ENCODE peak calls at places on chromosomes 5 and 9, in four cellular contexts. Q is stimulated activated CD8-positive, alpha-beta memory T cell treated with anti-CD3 and anti-CD28 coated beads, Interleukin-12 subunit alpha, Interleukin-12 subunit beta, amount 100 ng/mL, for 1 hour; N is EL; D is PC-3. I is an unnamed sample.

GRCh38 chr5:145101246-145101645 is 733.9 kb downstream of the PRELID2 start:
- DNase-seq in D (peak; percentile 2), N (peak; percentile 17), Q (no peak), I (peak; percentile 22)

GRCh38 chr5:66864240-66864884 is 268.2 kb downstream of the MAST4 start:
- DNase-seq in N (peak; percentile 19), Q (peak; percentile 5), D (peak; percentile 1), I (no peak)

GRCh38 chr9:114911167-114911821 is 19.1 kb downstream of the TNFSF8 start:
- DNase-seq in N (peak; percentile 62), D (peak; percentile 74), Q (no peak), I (peak; percentile 75)

GRCh38 chr5:162268694-162269481 is 201.3 kb downstream of the GABRG2 start:
- DNase-seq in N (no peak), D (no peak), Q (no peak), I (no peak)

GRCh38 chr5:113345261-113345940 is 89.4 kb downstream of the TSSK1B start:
- DNase-seq in D (peak; percentile 66), N (peak; percentile 18), Q (no peak), I (no peak)

GRCh38 chr9:23153058-23153457 is 673.0 kb downstream of the ELAVL2 start:
- DNase-seq in N (no peak), Q (no peak), D (no peak), I (no peak)

GRCh38 chr5:159582756-159583523 is 252.7 kb upstream of the IL12B start:
- DNase-seq in Q (no peak), N (peak; percentile 42), D (peak; percentile 73), I (no peak)

GRCh38 chr9:26292943-26293342 is 599.7 kb downstream of the CAAP1 start:
- DNase-seq in D (peak; percentile 75), Q (no peak), N (peak; percentile 88), I (peak; percentile 25)

GRCh38 chr5:176535655-176536131 is 1.5 kb downstream of the RNF44 start:
- DNase-seq in N (no peak), Q (no peak), D (peak; percentile 17), I (peak; percentile 30)

GRCh38 chr9:78620303-78620702 is 323.4 kb downstream of the PSAT1 start:
- DNase-seq in Q (no peak), D (peak; percentile 52), N (peak; percentile 47), I (no peak)

GRCh38 chr9:131266301-131267229 is 9.7 kb downstream of the FAM78A start:
- DNase-seq in D (peak; percentile 3), Q (no peak), N (no peak), I (no peak)

GRCh38 chr9:113649054-113649453 is 185.5 kb downstream of the RGS3 start:
- DNase-seq in D (no peak), Q (no peak), N (peak; percentile 64), I (peak; percentile 56)

GRCh38 chr9:128276574-128277270 is 646 bp downstream of the SWI5 start:
- DNase-seq in Q (no peak), N (peak; percentile 58), D (no peak), I (peak; percentile 65)

GRCh38 chr5:9775339-9775738 is 145.2 kb upstream of the TAS2R1 start:
- DNase-seq in D (peak; percentile 17), Q (no peak), N (peak; percentile 61), I (no peak)

GRCh38 chr5:171956870-171957501 is 49.5 kb downstream of the FBXW11 start:
- DNase-seq in N (no peak), Q (no peak), D (no peak), I (no peak)

GRCh38 chr9:74824654-74825053 is 63.1 kb downstream of the TRPM6 start:
- DNase-seq in D (peak; percentile 29), Q (no peak), N (peak; percentile 16), I (no peak)

GRCh38 chr9:33290994-33291397 is 680 bp downstream of the NFX1 start:
- DNase-seq in Q (no peak), D (no peak), N (no peak), I (no peak)

GRCh38 chr5:169805527-169805934 is 168.5 kb downstream of the DOCK2 start:
- DNase-seq in N (peak; percentile 33), Q (no peak), D (no peak), I (no peak)

GRCh38 chr9:129552064-129552463 is 68.8 kb downstream of the C9orf50 start:
- DNase-seq in N (no peak), D (no peak), Q (no peak), I (peak; percentile 6)

GRCh38 chr9:116073826-116074225 is 79.8 kb upstream of the PAPPA start:
- DNase-seq in D (peak; percentile 64), N (peak; percentile 86), Q (no peak), I (no peak)

GRCh38 chr5:141656396-141656795 is 5.2 kb upstream of the FCHSD1 start:
- DNase-seq in N (no peak), Q (no peak), D (no peak), I (no peak)

GRCh38 chr9:33137781-33138264 is 29.3 kb downstream of the B4GALT1 start:
- DNase-seq in D (no peak), N (no peak), Q (no peak), I (no peak)

GRCh38 chr9:126667190-126668055 is 53.7 kb downstream of the LMX1B start:
- DNase-seq in N (no peak), D (no peak), Q (no peak), I (no peak)

GRCh38 chr9:14978022-14979000 is 68.1 kb upstream of the FREM1 start:
- DNase-seq in N (no peak), D (no peak), Q (no peak), I (peak; percentile 28)

GRCh38 chr5:142012186-142012785 is 541 bp downstream of the GNPDA1 start:
- DNase-seq in Q (no peak), D (peak; percentile 44), N (peak; percentile 46), I (peak; percentile 52)

GRCh38 chr9:94906181-94906580 is 179.7 kb downstream of the AOPEP start:
- DNase-seq in Q (no peak), N (no peak), D (no peak), I (no peak)

GRCh38 chr9:88777498-88778312 is 213.6 kb upstream of the S1PR3 start:
- DNase-seq in Q (no peak), D (peak; percentile 48), N (peak; percentile 67), I (no peak)

GRCh38 chr9:120183615-120184014 is 396.4 kb downstream of the CDK5RAP2 start:
- DNase-seq in Q (no peak), D (no peak), N (no peak), I (no peak)

GRCh38 chr9:8533681-8534080 is 734.1 kb upstream of the DMAC1 start:
- DNase-seq in D (no peak), Q (no peak), N (no peak), I (no peak)

GRCh38 chr5:15500326-15500958 is 462 bp downstream of the FBXL7 start:
- DNase-seq in N (peak; percentile 77), D (no peak), Q (no peak), I (no peak)

GRCh38 chr9:121654497-121655140 is 3.2 kb downstream of the DAB2IP start:
- DNase-seq in N (no peak), D (no peak), Q (no peak), I (no peak)

GRCh38 chr9:89448381-89448780 is 49.5 kb downstream of the SEMA4D start:
- DNase-seq in Q (no peak), N (no peak), D (no peak), I (no peak)

GRCh38 chr5:93926831-93927600 is 185.6 kb upstream of the POU5F2 start:
- DNase-seq in D (no peak), N (peak; percentile 25), Q (no peak), I (no peak)

GRCh38 chr5:95798048-95798447 is 24.5 kb downstream of the GLRX start:
- DNase-seq in N (no peak), D (no peak), Q (no peak), I (no peak)

GRCh38 chr5:147310059-147310704 is 75.4 kb downstream of the STK32A start:
- DNase-seq in D (peak; percentile 91), Q (no peak), N (peak; percentile 79), I (no peak)

GRCh38 chr5:73027361-73027760 is 71.5 kb downstream of the FCHO2 start:
- DNase-seq in Q (no peak), D (peak; percentile 8), N (no peak), I (no peak)